ENCODE peak calls at places on chromosomes 3 and 15, in four cellular contexts. One of them, this sample, is unnamed.

GRCh38 chr3:105729662-105730061 is 139.2 kb downstream of the CBLB start:
- DNase-seq in naive thymus-derived CD4-positive, alpha-beta T cell: no peak
- DNase-seq in astrocyte of the spinal cord: peak
- DNase-seq in tibial artery: no peak
- DNase-seq in this sample: no peak

GRCh38 chr15:51270706-51271105 is 67.7 kb downstream of the CYP19A1 start:
- DNase-seq in naive thymus-derived CD4-positive, alpha-beta T cell: no peak
- DNase-seq in astrocyte of the spinal cord: no peak
- DNase-seq in tibial artery: no peak
- DNase-seq in this sample: no peak

GRCh38 chr15:51094606-51095569 is at the start of gene TNFAIP8L3:
- DNase-seq in naive thymus-derived CD4-positive, alpha-beta T cell: no peak
- DNase-seq in astrocyte of the spinal cord: no peak
- DNase-seq in tibial artery: peak
- DNase-seq in this sample: peak

GRCh38 chr3:110389005-110389404 is 682.6 kb upstream of the NECTIN3 start:
- DNase-seq in naive thymus-derived CD4-positive, alpha-beta T cell: no peak
- DNase-seq in astrocyte of the spinal cord: no peak
- DNase-seq in tibial artery: no peak
- DNase-seq in this sample: no peak

GRCh38 chr3:187136936-187137335 is 2.4 kb downstream of the RPL39L start:
- DNase-seq in naive thymus-derived CD4-positive, alpha-beta T cell: no peak
- DNase-seq in astrocyte of the spinal cord: peak
- DNase-seq in tibial artery: no peak
- DNase-seq in this sample: no peak

GRCh38 chr3:112074616-112075497 is 11.3 kb upstream of the C3orf52 start:
- DNase-seq in naive thymus-derived CD4-positive, alpha-beta T cell: peak
- DNase-seq in astrocyte of the spinal cord: peak
- DNase-seq in tibial artery: no peak
- DNase-seq in this sample: no peak

GRCh38 chr3:141487419-141488345 is 855 bp downstream of the RASA2 start:
- DNase-seq in naive thymus-derived CD4-positive, alpha-beta T cell: peak
- DNase-seq in astrocyte of the spinal cord: peak
- DNase-seq in tibial artery: peak
- DNase-seq in this sample: peak

GRCh38 chr3:49277357-49277723 is 308 bp upstream of the C3orf62 start:
- DNase-seq in naive thymus-derived CD4-positive, alpha-beta T cell: no peak
- DNase-seq in astrocyte of the spinal cord: no peak
- DNase-seq in tibial artery: no peak
- DNase-seq in this sample: no peak

GRCh38 chr3:182412066-182412465 is 381.2 kb upstream of the ATP11B start:
- DNase-seq in naive thymus-derived CD4-positive, alpha-beta T cell: no peak
- DNase-seq in astrocyte of the spinal cord: no peak
- DNase-seq in tibial artery: no peak
- DNase-seq in this sample: no peak

GRCh38 chr3:50322386-50323091 is at the start of gene HYAL2:
- DNase-seq in naive thymus-derived CD4-positive, alpha-beta T cell: no peak
- DNase-seq in astrocyte of the spinal cord: no peak
- DNase-seq in tibial artery: no peak
- DNase-seq in this sample: peak

GRCh38 chr3:152399374-152399773 is 130.6 kb downstream of the MBNL1 start:
- DNase-seq in naive thymus-derived CD4-positive, alpha-beta T cell: no peak
- DNase-seq in astrocyte of the spinal cord: peak
- DNase-seq in tibial artery: no peak
- DNase-seq in this sample: no peak

GRCh38 chr3:134161817-134162396 is 88.8 kb downstream of the RYK start:
- DNase-seq in naive thymus-derived CD4-positive, alpha-beta T cell: no peak
- DNase-seq in astrocyte of the spinal cord: no peak
- DNase-seq in tibial artery: no peak
- DNase-seq in this sample: peak

GRCh38 chr3:47420511-47421484 is 40.0 kb downstream of the PTPN23 start:
- DNase-seq in naive thymus-derived CD4-positive, alpha-beta T cell: peak
- DNase-seq in astrocyte of the spinal cord: peak
- DNase-seq in tibial artery: peak
- DNase-seq in this sample: peak

GRCh38 chr3:97658670-97659285 is 105.8 kb upstream of the ARL6 start:
- DNase-seq in naive thymus-derived CD4-positive, alpha-beta T cell: no peak
- DNase-seq in astrocyte of the spinal cord: peak
- DNase-seq in tibial artery: no peak
- DNase-seq in this sample: peak

GRCh38 chr3:123365450-123366143 is 83.3 kb downstream of the ADCY5 start:
- DNase-seq in naive thymus-derived CD4-positive, alpha-beta T cell: no peak
- DNase-seq in astrocyte of the spinal cord: no peak
- DNase-seq in tibial artery: no peak
- DNase-seq in this sample: peak

GRCh38 chr3:51887620-51888019 is 12.2 kb upstream of the IQCF5 start:
- DNase-seq in naive thymus-derived CD4-positive, alpha-beta T cell: no peak
- DNase-seq in astrocyte of the spinal cord: no peak
- DNase-seq in tibial artery: no peak
- DNase-seq in this sample: no peak

GRCh38 chr3:45035441-45036301 is 9.6 kb downstream of the CLEC3B start:
- DNase-seq in naive thymus-derived CD4-positive, alpha-beta T cell: peak
- DNase-seq in astrocyte of the spinal cord: peak
- DNase-seq in tibial artery: no peak
- DNase-seq in this sample: peak

GRCh38 chr15:101000271-101000681 is 81.1 kb downstream of the LRRK1 start:
- DNase-seq in naive thymus-derived CD4-positive, alpha-beta T cell: no peak
- DNase-seq in astrocyte of the spinal cord: peak
- DNase-seq in tibial artery: no peak
- DNase-seq in this sample: peak

GRCh38 chr3:158355623-158356588 is 215.1 kb upstream of the MLF1 start:
- DNase-seq in naive thymus-derived CD4-positive, alpha-beta T cell: no peak
- DNase-seq in astrocyte of the spinal cord: no peak
- DNase-seq in tibial artery: no peak
- DNase-seq in this sample: no peak
- H3K4me3 ChIP-seq in naive thymus-derived CD4-positive, alpha-beta T cell: no peak
- H3K4me3 ChIP-seq in astrocyte of the spinal cord: no peak
- H3K4me3 ChIP-seq in tibial artery: no peak
- H3K4me3 ChIP-seq in this sample: no peak

GRCh38 chr3:131735121-131735520 is 232.3 kb upstream of the MRPL3 start:
- DNase-seq in naive thymus-derived CD4-positive, alpha-beta T cell: no peak
- DNase-seq in astrocyte of the spinal cord: peak
- DNase-seq in tibial artery: no peak
- DNase-seq in this sample: no peak
- H3K4me3 ChIP-seq in naive thymus-derived CD4-positive, alpha-beta T cell: no peak
- H3K4me3 ChIP-seq in astrocyte of the spinal cord: no peak
- H3K4me3 ChIP-seq in tibial artery: no peak
- H3K4me3 ChIP-seq in this sample: no peak

DNA sequence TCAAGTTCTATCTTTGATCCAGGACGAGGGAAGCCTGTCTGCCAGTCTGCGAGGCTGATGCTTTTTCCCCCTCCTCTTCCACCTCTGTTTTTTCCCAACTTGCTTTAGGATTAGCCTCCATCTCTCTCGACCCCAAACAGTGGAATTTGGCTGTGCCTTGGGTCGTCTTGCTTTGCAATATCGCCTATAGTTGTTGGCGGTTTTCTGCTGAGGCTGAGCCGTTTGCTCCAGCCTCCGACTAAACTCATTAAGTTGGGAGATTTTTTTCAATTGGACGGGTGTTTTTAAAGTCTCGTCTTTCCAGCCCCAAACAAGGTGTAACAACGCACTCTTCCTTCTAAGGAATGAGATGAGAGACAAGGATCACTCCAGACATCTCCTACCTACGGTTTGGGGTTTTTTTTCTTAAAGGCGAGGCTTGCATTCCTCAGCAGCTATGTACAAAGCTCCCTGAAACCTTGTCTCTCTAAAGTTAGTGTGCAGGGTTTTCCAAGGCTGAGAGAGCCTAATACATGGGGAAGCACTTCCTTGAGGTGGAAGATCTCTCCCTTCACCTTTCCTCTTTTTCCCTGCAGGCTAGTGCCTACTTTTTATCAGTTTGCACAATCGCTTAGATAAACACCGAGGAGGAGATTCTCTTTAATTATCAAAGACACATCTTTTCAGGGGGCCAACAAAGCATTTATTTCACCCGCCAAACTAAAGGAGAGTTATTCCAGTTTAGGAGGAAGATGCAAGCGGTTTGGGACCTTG is 4.7 kb upstream of the NR2F2 start:
- DNase-seq in naive thymus-derived CD4-positive, alpha-beta T cell: no peak
- DNase-seq in astrocyte of the spinal cord: peak
- DNase-seq in tibial artery: no peak
- DNase-seq in this sample: no peak
- H3K4me3 ChIP-seq in naive thymus-derived CD4-positive, alpha-beta T cell: no peak
- H3K4me3 ChIP-seq in astrocyte of the spinal cord: peak
- H3K4me3 ChIP-seq in tibial artery: peak
- H3K4me3 ChIP-seq in this sample: no peak

GRCh38 chr3:156483961-156484787 is 70.7 kb downstream of the SSR3 start:
- DNase-seq in naive thymus-derived CD4-positive, alpha-beta T cell: peak
- DNase-seq in astrocyte of the spinal cord: peak
- DNase-seq in tibial artery: no peak
- DNase-seq in this sample: no peak
- H3K4me3 ChIP-seq in naive thymus-derived CD4-positive, alpha-beta T cell: peak
- H3K4me3 ChIP-seq in astrocyte of the spinal cord: no peak
- H3K4me3 ChIP-seq in tibial artery: no peak
- H3K4me3 ChIP-seq in this sample: no peak

DNA sequence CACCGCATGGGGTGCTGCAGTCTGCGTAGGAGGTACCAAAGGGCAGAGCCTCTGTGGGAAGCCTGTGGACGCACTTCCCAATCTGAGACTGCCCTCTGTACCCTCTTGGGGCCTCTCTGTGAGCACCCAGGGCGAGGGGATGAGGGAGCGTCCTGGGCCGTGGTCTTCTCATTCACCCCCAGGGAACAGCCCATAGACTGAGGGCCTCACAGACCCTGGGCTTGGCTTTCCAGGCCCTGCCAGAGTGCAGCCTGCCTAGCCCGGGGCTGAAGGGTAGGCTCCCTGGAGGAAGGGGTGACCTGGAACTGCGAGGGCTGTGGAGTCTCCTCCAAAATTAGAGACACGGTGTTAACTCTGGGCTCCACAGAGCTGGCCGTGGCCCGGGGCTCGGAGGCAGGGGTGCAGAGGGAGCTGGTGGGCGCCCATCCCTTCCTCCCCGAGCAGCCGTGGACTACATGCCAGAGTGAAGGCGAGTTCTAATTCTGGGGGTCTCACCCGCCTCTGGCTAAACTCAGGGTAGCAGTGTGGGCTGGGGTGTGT is 468 bp upstream of the SPTBN5 start:
- DNase-seq in naive thymus-derived CD4-positive, alpha-beta T cell: no peak
- DNase-seq in astrocyte of the spinal cord: no peak
- DNase-seq in tibial artery: no peak
- DNase-seq in this sample: no peak
- H3K4me3 ChIP-seq in naive thymus-derived CD4-positive, alpha-beta T cell: peak
- H3K4me3 ChIP-seq in astrocyte of the spinal cord: no peak
- H3K4me3 ChIP-seq in tibial artery: peak
- H3K4me3 ChIP-seq in this sample: no peak

DNA sequence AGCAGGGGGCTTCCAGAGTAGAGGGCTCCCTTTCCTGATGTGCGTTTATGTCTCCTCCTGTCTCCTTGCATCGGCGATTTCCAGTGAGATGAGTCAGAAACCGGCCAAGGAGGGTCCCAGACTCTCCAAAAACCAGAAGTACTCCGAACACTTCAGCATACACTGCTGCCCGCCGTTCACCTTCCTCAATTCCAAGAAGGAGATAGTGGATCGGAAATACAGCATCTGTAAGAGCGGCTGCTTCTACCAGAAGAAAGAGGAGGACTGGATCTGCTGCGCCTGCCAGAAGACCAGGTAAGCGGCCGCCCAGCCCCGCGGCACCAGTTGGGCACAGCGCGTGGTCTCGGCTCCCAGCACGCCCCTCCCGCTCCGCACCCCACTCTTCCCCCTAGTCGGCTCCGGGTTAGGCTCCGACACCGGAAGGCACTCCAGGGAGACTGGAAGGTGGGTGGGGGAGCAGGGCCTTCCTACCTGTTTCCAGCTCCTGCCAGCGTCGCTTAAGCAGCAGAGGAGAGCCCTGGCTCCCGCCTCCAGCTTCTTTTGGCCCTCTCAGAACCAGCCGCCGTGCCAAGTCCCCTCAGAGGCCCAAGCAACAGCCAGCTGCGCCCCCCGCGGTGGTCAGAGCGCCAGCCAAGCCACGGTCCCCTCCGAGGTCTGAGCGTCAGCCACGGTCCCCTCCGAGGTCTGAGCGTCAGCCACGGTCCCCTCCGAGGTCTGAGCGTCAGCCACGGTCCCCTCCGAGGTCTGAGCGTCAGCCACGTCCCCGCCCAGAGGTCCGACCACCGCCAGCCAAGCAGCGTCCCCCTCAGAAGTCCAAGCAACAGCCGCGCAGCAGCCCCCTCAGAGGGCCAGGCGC is 34.7 kb downstream of the MOBP start:
- DNase-seq in naive thymus-derived CD4-positive, alpha-beta T cell: no peak
- DNase-seq in astrocyte of the spinal cord: no peak
- DNase-seq in tibial artery: no peak
- DNase-seq in this sample: no peak
- H3K4me3 ChIP-seq in naive thymus-derived CD4-positive, alpha-beta T cell: no peak
- H3K4me3 ChIP-seq in astrocyte of the spinal cord: no peak
- H3K4me3 ChIP-seq in tibial artery: peak
- H3K4me3 ChIP-seq in this sample: no peak

GRCh38 chr15:63231206-63231605 is 41.8 kb downstream of the RAB8B start:
- DNase-seq in naive thymus-derived CD4-positive, alpha-beta T cell: no peak
- DNase-seq in astrocyte of the spinal cord: no peak
- DNase-seq in tibial artery: no peak
- DNase-seq in this sample: no peak
- H3K4me3 ChIP-seq in naive thymus-derived CD4-positive, alpha-beta T cell: no peak
- H3K4me3 ChIP-seq in astrocyte of the spinal cord: no peak
- H3K4me3 ChIP-seq in tibial artery: no peak
- H3K4me3 ChIP-seq in this sample: no peak

DNA sequence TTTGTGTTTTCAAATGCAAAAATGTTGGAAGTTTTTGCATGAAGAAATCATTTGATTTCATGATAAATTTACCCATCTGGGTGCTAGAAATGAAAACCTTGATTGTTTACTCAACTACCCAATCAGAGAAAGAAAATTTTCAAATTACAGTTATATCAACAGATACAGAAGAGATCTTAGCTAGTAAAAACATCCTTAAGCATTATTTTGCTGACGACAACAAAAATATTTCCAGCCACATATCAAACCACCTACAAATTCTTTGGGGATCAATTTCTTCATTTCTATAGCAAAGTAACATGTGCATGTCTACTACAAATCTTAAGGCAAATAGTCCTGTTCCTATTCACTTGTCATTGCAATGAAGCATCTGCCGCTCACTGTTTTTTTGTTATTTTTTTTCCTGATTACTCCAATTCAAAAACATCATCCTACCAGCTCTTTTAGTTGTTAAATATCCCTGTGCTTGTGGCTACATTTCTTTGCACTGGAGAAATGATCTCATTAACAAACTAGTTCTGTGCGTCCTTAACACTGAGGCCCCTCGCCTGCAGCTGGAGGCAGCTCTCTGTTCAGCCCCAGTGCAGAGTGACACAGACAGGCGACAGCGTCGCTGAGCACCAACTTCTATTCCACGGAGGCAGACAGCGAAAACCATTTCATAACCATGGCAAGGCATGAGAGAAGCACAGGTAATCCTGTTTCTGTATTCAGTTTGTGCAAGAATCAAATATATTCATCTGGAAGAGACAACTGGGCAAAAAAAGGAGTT is 530.4 kb downstream of the ZIC1 start:
- DNase-seq in naive thymus-derived CD4-positive, alpha-beta T cell: no peak
- DNase-seq in astrocyte of the spinal cord: peak
- DNase-seq in tibial artery: no peak
- DNase-seq in this sample: no peak
- H3K4me3 ChIP-seq in naive thymus-derived CD4-positive, alpha-beta T cell: no peak
- H3K4me3 ChIP-seq in astrocyte of the spinal cord: peak
- H3K4me3 ChIP-seq in tibial artery: no peak
- H3K4me3 ChIP-seq in this sample: no peak

GRCh38 chr3:150114273-150114672 is 143.6 kb upstream of the PFN2 start:
- DNase-seq in naive thymus-derived CD4-positive, alpha-beta T cell: no peak
- DNase-seq in astrocyte of the spinal cord: no peak
- DNase-seq in tibial artery: no peak
- DNase-seq in this sample: no peak
- H3K4me3 ChIP-seq in naive thymus-derived CD4-positive, alpha-beta T cell: no peak
- H3K4me3 ChIP-seq in astrocyte of the spinal cord: no peak
- H3K4me3 ChIP-seq in tibial artery: no peak
- H3K4me3 ChIP-seq in this sample: no peak

This sample was measured in H7.